ENCODE peak calls at places on chromosome 21, in five cellular contexts. Y is effector CD4-positive, alpha-beta T cell; A is memory B cell; W is naive thymus-derived CD8-positive, alpha-beta T cell; T is ELR. E is an unnamed sample.

GRCh38 chr21:41869771-41870170 is 9.4 kb downstream of the PRDM15 start:
- DNase-seq in T (no peak), A (no peak), W (no peak), Y (no peak), E (no peak)

GRCh38 chr21:27532081-27532480 is 565.2 kb upstream of the ADAMTS5 start:
- DNase-seq in W (no peak), Y (no peak), A (no peak), T (peak; percentile 79), E (peak; percentile 10)

GRCh38 chr21:42358937-42359336 is 7.4 kb downstream of the TFF1 start:
- DNase-seq in A (no peak), T (no peak), W (no peak), Y (no peak), E (no peak)

GRCh38 chr21:28459193-28459592 is 533.5 kb downstream of the LTN1 start:
- DNase-seq in W (no peak), Y (no peak), A (no peak), T (no peak), E (no peak)

GRCh38 chr21:36835383-36835795 is 131.1 kb downstream of the HLCS start:
- DNase-seq in T (no peak), Y (no peak), W (no peak), A (no peak), E (peak; percentile 35)

GRCh38 chr21:46368533-46369285 is 44.8 kb downstream of the PCNT start:
- DNase-seq in W (no peak), A (peak; percentile 16), Y (no peak), T (no peak), E (no peak)

GRCh38 chr21:20257052-20257451 is 741.2 kb upstream of the NCAM2 start:
- DNase-seq in A (no peak), Y (no peak), T (no peak), W (no peak), E (no peak)

GRCh38 chr21:32499249-32500055 is 85.9 kb downstream of the TCP10L start:
- DNase-seq in Y (no peak), T (peak; percentile 82), A (no peak), W (no peak), E (peak; percentile 84)

GRCh38 chr21:36690637-36691538 is 8.0 kb upstream of the SIM2 start:
- DNase-seq in A (no peak), T (no peak), W (no peak), Y (no peak), E (peak; percentile 37)

GRCh38 chr21:42305707-42306147 is 9.5 kb downstream of the TFF3 start:
- DNase-seq in A (no peak), Y (no peak), W (no peak), T (no peak), E (no peak)

GRCh38 chr21:32096411-32096810 is 182.4 kb downstream of the MIS18A start:
- DNase-seq in A (no peak), Y (no peak), W (no peak), T (peak; percentile 4), E (peak; percentile 9)

GRCh38 chr21:38470762-38471161 is 27.5 kb downstream of the ERG start:
- DNase-seq in A (no peak), T (no peak), W (no peak), Y (no peak), E (peak; percentile 46)

GRCh38 chr21:46191257-46191685 is 7.0 kb upstream of the SPATC1L start:
- DNase-seq in T (peak; percentile 84), A (no peak), W (no peak), Y (no peak), E (peak; percentile 77)

GRCh38 chr21:40841524-40842196 is 5.3 kb downstream of the DSCAM start:
- DNase-seq in Y (no peak), T (peak; percentile 3), A (no peak), W (no peak), E (peak; percentile 1)

GRCh38 chr21:33412832-33413519 is 9.8 kb downstream of the IFNGR2 start:
- DNase-seq in A (no peak), Y (no peak), T (no peak), W (no peak), E (no peak)

GRCh38 chr21:39104911-39105310 is 78.3 kb downstream of the PSMG1 start:
- DNase-seq in Y (no peak), W (no peak), A (no peak), T (no peak), E (no peak)

GRCh38 chr21:39837861-39838359 is 29.3 kb upstream of the PCP4 start:
- DNase-seq in A (no peak), T (no peak), Y (no peak), W (no peak), E (no peak)

GRCh38 chr21:46567348-46567747 is 37.5 kb downstream of the S100B start:
- DNase-seq in T (no peak), Y (no peak), W (no peak), A (no peak), E (no peak)

GRCh38 chr21:31111093-31111492 is 72.8 kb upstream of the KRTAP19-8 start:
- DNase-seq in W (no peak), T (no peak), Y (no peak), A (no peak), E (no peak)

GRCh38 chr21:46092026-46092764 is 5.7 kb upstream of the COL6A2 start:
- DNase-seq in Y (no peak), W (no peak), T (peak; percentile 90), A (no peak), E (peak; percentile 99)

GRCh38 chr21:15000076-15000475 is 64.7 kb downstream of the NRIP1 start:
- DNase-seq in Y (no peak), W (no peak), T (peak; percentile 67), A (no peak), E (peak; percentile 40)

GRCh38 chr21:41859297-41859980 is 19.7 kb downstream of the PRDM15 start:
- DNase-seq in Y (no peak), W (no peak), A (no peak), T (no peak), E (no peak)

GRCh38 chr21:32819702-32820101 is 48.1 kb upstream of the PAXBP1 start:
- DNase-seq in T (peak; percentile 55), A (no peak), W (no peak), Y (no peak), E (peak; percentile 58)

GRCh38 chr21:32993894-32994293 is 31.8 kb upstream of the OLIG2 start:
- DNase-seq in Y (no peak), A (no peak), T (no peak), W (no peak), E (no peak)

GRCh38 chr21:16304189-16304588 is 574.4 kb downstream of the USP25 start:
- DNase-seq in W (no peak), T (no peak), A (no peak), Y (no peak), E (no peak)